ENCODE peak calls at places on chromosomes 5 and 9, in eight cellular contexts. N is C1 segment of cervical spinal cord; V is transverse colon; H is anterior cingulate cortex; Y is naive thymus-derived CD8-positive, alpha-beta T cell; E is activated CD4-positive, alpha-beta T cell treated with anti-CD3 and anti-CD28 coated beads, Interleukin-2, amount 50 U/mL, for 1 hour; R is EL; M is amniotic stem cell. P is an unnamed sample.

GRCh38 chr5:71013575-71013974 is 11.6 kb downstream of the NAIP start:
- DNase-seq in V (no peak), Y (no peak), M (no peak), H (no peak), N (no peak), E (no peak), R (no peak), P (peak)

GRCh38 chr5:43232943-43233833 is 41.2 kb downstream of the NIM1K start:
- DNase-seq in E (no peak), M (no peak), H (no peak), N (no peak), R (no peak), Y (no peak), V (no peak), P (no peak)

GRCh38 chr5:133245191-133246052 is 193.6 kb downstream of the HSPA4 start:
- DNase-seq in H (no peak), M (peak), V (no peak), E (no peak), N (no peak), R (peak), Y (no peak), P (peak)

GRCh38 chr9:14306672-14307646 is 7.0 kb downstream of the NFIB start:
- DNase-seq in R (no peak), H (no peak), V (no peak), N (no peak), E (no peak), M (no peak), Y (no peak), P (no peak)

GRCh38 chr9:89455356-89455824 is 42.5 kb downstream of the SEMA4D start:
- DNase-seq in N (no peak), E (no peak), Y (peak), H (no peak), M (no peak), R (no peak), V (no peak), P (no peak)

GRCh38 chr9:36218011-36218410 is 27.3 kb downstream of the CLTA start:
- DNase-seq in V (no peak), N (no peak), E (no peak), Y (no peak), M (no peak), R (no peak), H (no peak), P (no peak)

GRCh38 chr9:134043531-134043988 is 18.3 kb downstream of the BRD3OS start:
- DNase-seq in E (no peak), V (no peak), M (no peak), N (no peak), Y (no peak), R (no peak), H (no peak), P (no peak)

GRCh38 chr5:27290166-27290565 is 251.8 kb upstream of the CDH9 start:
- DNase-seq in V (no peak), H (no peak), E (no peak), N (no peak), Y (no peak), R (no peak), M (no peak), P (no peak)

GRCh38 chr9:111362526-111362925 is 32.5 kb upstream of the OR2K2 start:
- DNase-seq in N (no peak), R (no peak), H (no peak), Y (no peak), V (no peak), E (no peak), M (no peak), P (no peak)

GRCh38 chr5:112419050-112419595 is at the start of gene EPB41L4A:
- DNase-seq in Y (no peak), V (peak), E (no peak), R (no peak), M (no peak), N (peak), H (no peak), P (no peak)

GRCh38 chr9:128205296-128205944 is 2.2 kb downstream of the DNM1 start:
- DNase-seq in N (no peak), H (no peak), V (no peak), R (no peak), M (no peak), Y (no peak), E (no peak), P (no peak)

GRCh38 chr5:53884411-53884810 is 324.0 kb downstream of the NDUFS4 start:
- DNase-seq in M (no peak), V (no peak), N (no peak), E (no peak), R (no peak), H (no peak), Y (no peak), P (no peak)

GRCh38 chr5:90606539-90606938 is 47.9 kb downstream of the ADGRV1 start:
- DNase-seq in V (no peak), H (no peak), M (no peak), N (no peak), E (no peak), Y (no peak), R (no peak), P (no peak)

GRCh38 chr9:133355881-133356357 is 368 bp downstream of the SURF1 start:
- DNase-seq in V (no peak), N (no peak), E (no peak), Y (no peak), R (no peak), H (no peak), M (no peak), P (no peak)

GRCh38 chr9:105362470-105362869 is 85.4 kb upstream of the FSD1L start:
- DNase-seq in V (no peak), N (no peak), M (no peak), H (no peak), E (no peak), Y (no peak), R (no peak), P (no peak)

GRCh38 chr5:173717959-173718358 is 101.5 kb upstream of the BOD1 start:
- DNase-seq in R (no peak), Y (no peak), H (no peak), V (no peak), M (no peak), E (no peak), N (no peak), P (no peak)

GRCh38 chr5:100479079-100479688 is 56.0 kb upstream of the FAM174A start:
- DNase-seq in R (peak), V (no peak), H (no peak), N (no peak), E (no peak), M (no peak), Y (peak), P (no peak)

GRCh38 chr9:124098141-124098905 is 86.8 kb downstream of the LHX2 start:
- DNase-seq in N (no peak), H (no peak), M (no peak), E (no peak), V (no peak), R (no peak), Y (no peak), P (no peak)

GRCh38 chr9:80503692-80504400 is 932.1 kb downstream of the TLE4 start:
- DNase-seq in V (no peak), M (no peak), E (no peak), H (no peak), Y (no peak), N (no peak), R (peak), P (no peak)

GRCh38 chr5:116844015-116844414 is 269.4 kb upstream of the SEMA6A start:
- DNase-seq in R (no peak), Y (no peak), V (no peak), E (no peak), H (no peak), N (no peak), M (no peak), P (no peak)

GRCh38 chr9:106712279-106712678 is 150.7 kb upstream of the ZNF462 start:
- DNase-seq in N (no peak), V (no peak), H (no peak), M (no peak), Y (no peak), E (no peak), R (no peak), P (no peak)

GRCh38 chr9:76610009-76610352 is 151.0 kb downstream of the GCNT1 start:
- DNase-seq in N (no peak), R (peak), Y (no peak), E (no peak), H (no peak), V (peak), M (no peak), P (no peak)

GRCh38 chr5:71533614-71534013 is 53.5 kb upstream of the MCCC2 start:
- DNase-seq in N (no peak), Y (peak), V (no peak), M (no peak), R (peak), E (no peak), H (no peak), P (no peak)

GRCh38 chr5:133415506-133415905 is 196.8 kb downstream of the FSTL4 start:
- DNase-seq in N (no peak), R (no peak), Y (no peak), V (no peak), H (no peak), M (no peak), E (no peak), P (no peak)

GRCh38 chr9:93948456-93949072 is 6.6 kb downstream of the BARX1 start:
- DNase-seq in E (no peak), N (no peak), H (no peak), V (no peak), Y (no peak), R (no peak), M (no peak), P (no peak)

GRCh38 chr9:114958021-114958846 is 27.8 kb upstream of the TNFSF8 start:
- DNase-seq in Y (no peak), N (peak), H (no peak), R (no peak), E (peak), M (no peak), V (peak), P (no peak)

GRCh38 chr9:137550241-137550621 is at the start of gene PNPLA7:
- DNase-seq in N (peak), Y (peak), V (peak), M (no peak), E (peak), H (peak), R (peak), P (peak)

GRCh38 chr5:57871496-57871895 is 388.9 kb upstream of the ACTBL2 start:
- DNase-seq in Y (no peak), M (no peak), N (no peak), E (no peak), R (no peak), H (no peak), V (no peak), P (no peak)

GRCh38 chr5:40879163-40879942 is 29.9 kb upstream of the C7 start:
- DNase-seq in M (peak), N (no peak), Y (peak), H (no peak), E (no peak), V (no peak), R (peak), P (peak)

GRCh38 chr9:88949425-88949824 is 41.8 kb upstream of the S1PR3 start:
- DNase-seq in N (no peak), V (no peak), E (no peak), R (no peak), H (no peak), Y (no peak), M (no peak), P (no peak)

GRCh38 chr5:60410427-60410826 is 289.5 kb downstream of the DEPDC1B start:
- DNase-seq in M (no peak), V (no peak), H (no peak), R (peak), E (no peak), N (no peak), Y (no peak), P (no peak)